ENCODE peak calls at places on chromosomes 13 and 19, in ten cellular contexts. One of them, this sample, is unnamed.

GRCh38 chr13:44573790-44574465 is 2.2 kb downstream of the TSC22D1 start:
- DNase-seq in activated gamma-delta T cell treated with anti-CD3 and anti-CD28 coated beads, Interleukin-2, amount 50 U/mL, for 16 hours: no peak
- DNase-seq in NCI-H345: peak; percentile 3
- DNase-seq in NCI-H2171 treated with DMSO at 0.1 percent for 48 hours: no peak
- DNase-seq in caudate nucleus: no peak
- DNase-seq in uterus: no peak
- DNase-seq in WTC11: no peak
- DNase-seq in renal cortical epithelial cell: peak; percentile 77
- DNase-seq in Peyer's patch: no peak
- DNase-seq in NCI-H187: no peak
- DNase-seq in this sample: peak; percentile 34

GRCh38 chr19:17347361-17347760 is 10.0 kb downstream of the GTPBP3 start:
- DNase-seq in renal cortical epithelial cell: no peak
- DNase-seq in caudate nucleus: no peak
- DNase-seq in NCI-H187: no peak
- DNase-seq in activated gamma-delta T cell treated with anti-CD3 and anti-CD28 coated beads, Interleukin-2, amount 50 U/mL, for 16 hours: no peak
- DNase-seq in uterus: peak; percentile 34
- DNase-seq in NCI-H345: no peak
- DNase-seq in WTC11: no peak
- DNase-seq in Peyer's patch: no peak
- DNase-seq in NCI-H2171 treated with DMSO at 0.1 percent for 48 hours: no peak
- DNase-seq in this sample: no peak

GRCh38 chr13:87080100-87080779 is 590.9 kb upstream of the SLITRK5 start:
- DNase-seq in uterus: no peak
- DNase-seq in NCI-H345: no peak
- DNase-seq in renal cortical epithelial cell: no peak
- DNase-seq in NCI-H187: no peak
- DNase-seq in WTC11: no peak
- DNase-seq in Peyer's patch: no peak
- DNase-seq in caudate nucleus: no peak
- DNase-seq in activated gamma-delta T cell treated with anti-CD3 and anti-CD28 coated beads, Interleukin-2, amount 50 U/mL, for 16 hours: no peak
- DNase-seq in NCI-H2171 treated with DMSO at 0.1 percent for 48 hours: no peak
- DNase-seq in this sample: no peak

GRCh38 chr19:18284710-18285430 is 3.4 kb upstream of the JUND start:
- DNase-seq in NCI-H2171 treated with DMSO at 0.1 percent for 48 hours: no peak
- DNase-seq in Peyer's patch: no peak
- DNase-seq in uterus: no peak
- DNase-seq in NCI-H345: no peak
- DNase-seq in renal cortical epithelial cell: no peak
- DNase-seq in WTC11: no peak
- DNase-seq in NCI-H187: no peak
- DNase-seq in caudate nucleus: no peak
- DNase-seq in activated gamma-delta T cell treated with anti-CD3 and anti-CD28 coated beads, Interleukin-2, amount 50 U/mL, for 16 hours: no peak
- DNase-seq in this sample: no peak

GRCh38 chr13:25733696-25734435 is 317.9 kb downstream of the SHISA2 start:
- DNase-seq in caudate nucleus: no peak
- DNase-seq in activated gamma-delta T cell treated with anti-CD3 and anti-CD28 coated beads, Interleukin-2, amount 50 U/mL, for 16 hours: no peak
- DNase-seq in Peyer's patch: no peak
- DNase-seq in NCI-H345: no peak
- DNase-seq in WTC11: no peak
- DNase-seq in NCI-H2171 treated with DMSO at 0.1 percent for 48 hours: peak; percentile 54
- DNase-seq in uterus: no peak
- DNase-seq in renal cortical epithelial cell: peak; percentile 71
- DNase-seq in NCI-H187: no peak
- DNase-seq in this sample: peak; percentile 12

GRCh38 chr19:18093439-18094161 is 4.0 kb upstream of the MAST3 start:
- DNase-seq in Peyer's patch: no peak
- DNase-seq in NCI-H2171 treated with DMSO at 0.1 percent for 48 hours: peak; percentile 91
- DNase-seq in NCI-H345: no peak
- DNase-seq in NCI-H187: no peak
- DNase-seq in WTC11: no peak
- DNase-seq in activated gamma-delta T cell treated with anti-CD3 and anti-CD28 coated beads, Interleukin-2, amount 50 U/mL, for 16 hours: no peak
- DNase-seq in renal cortical epithelial cell: peak; percentile 29
- DNase-seq in uterus: no peak
- DNase-seq in caudate nucleus: no peak
- DNase-seq in this sample: peak; percentile 52

GRCh38 chr19:38304866-38305429 is 897 bp downstream of the C19orf33 start:
- DNase-seq in WTC11: peak; percentile 90
- DNase-seq in NCI-H2171 treated with DMSO at 0.1 percent for 48 hours: no peak
- DNase-seq in uterus: no peak
- DNase-seq in activated gamma-delta T cell treated with anti-CD3 and anti-CD28 coated beads, Interleukin-2, amount 50 U/mL, for 16 hours: no peak
- DNase-seq in caudate nucleus: no peak
- DNase-seq in Peyer's patch: no peak
- DNase-seq in renal cortical epithelial cell: peak; percentile 86
- DNase-seq in NCI-H187: peak; percentile 73
- DNase-seq in NCI-H345: peak; percentile 53
- DNase-seq in this sample: peak; percentile 98

GRCh38 chr19:13995017-13995728 is 10.9 kb downstream of the RFX1 start:
- DNase-seq in activated gamma-delta T cell treated with anti-CD3 and anti-CD28 coated beads, Interleukin-2, amount 50 U/mL, for 16 hours: no peak
- DNase-seq in NCI-H345: no peak
- DNase-seq in WTC11: no peak
- DNase-seq in renal cortical epithelial cell: no peak
- DNase-seq in caudate nucleus: no peak
- DNase-seq in NCI-H187: no peak
- DNase-seq in uterus: no peak
- DNase-seq in NCI-H2171 treated with DMSO at 0.1 percent for 48 hours: peak; percentile 69
- DNase-seq in Peyer's patch: no peak
- DNase-seq in this sample: no peak

GRCh38 chr13:100836696-100837095 is 162.1 kb upstream of the TMTC4 start:
- DNase-seq in NCI-H345: no peak
- DNase-seq in NCI-H187: no peak
- DNase-seq in NCI-H2171 treated with DMSO at 0.1 percent for 48 hours: peak; percentile 8
- DNase-seq in renal cortical epithelial cell: no peak
- DNase-seq in caudate nucleus: no peak
- DNase-seq in WTC11: no peak
- DNase-seq in activated gamma-delta T cell treated with anti-CD3 and anti-CD28 coated beads, Interleukin-2, amount 50 U/mL, for 16 hours: no peak
- DNase-seq in Peyer's patch: no peak
- DNase-seq in uterus: no peak
- DNase-seq in this sample: no peak

GRCh38 chr13:102195566-102196462 is 206.0 kb downstream of the FGF14 start:
- DNase-seq in WTC11: no peak
- DNase-seq in renal cortical epithelial cell: peak; percentile 35
- DNase-seq in NCI-H345: no peak
- DNase-seq in activated gamma-delta T cell treated with anti-CD3 and anti-CD28 coated beads, Interleukin-2, amount 50 U/mL, for 16 hours: no peak
- DNase-seq in NCI-H2171 treated with DMSO at 0.1 percent for 48 hours: no peak
- DNase-seq in caudate nucleus: no peak
- DNase-seq in NCI-H187: no peak
- DNase-seq in Peyer's patch: no peak
- DNase-seq in uterus: no peak
- DNase-seq in this sample: no peak

GRCh38 chr19:54178581-54179261 is 5.8 kb upstream of the TMC4 start:
- DNase-seq in Peyer's patch: no peak
- DNase-seq in NCI-H187: peak; percentile 30
- DNase-seq in NCI-H345: peak; percentile 23
- DNase-seq in WTC11: peak; percentile 81
- DNase-seq in uterus: no peak
- DNase-seq in renal cortical epithelial cell: no peak
- DNase-seq in caudate nucleus: no peak
- DNase-seq in activated gamma-delta T cell treated with anti-CD3 and anti-CD28 coated beads, Interleukin-2, amount 50 U/mL, for 16 hours: no peak
- DNase-seq in NCI-H2171 treated with DMSO at 0.1 percent for 48 hours: peak; percentile 61
- DNase-seq in this sample: no peak

GRCh38 chr13:45325806-45326205 is 15.2 kb downstream of the TPT1 start:
- DNase-seq in Peyer's patch: no peak
- DNase-seq in NCI-H2171 treated with DMSO at 0.1 percent for 48 hours: no peak
- DNase-seq in WTC11: no peak
- DNase-seq in uterus: peak; percentile 28
- DNase-seq in caudate nucleus: peak; percentile 28
- DNase-seq in NCI-H345: no peak
- DNase-seq in NCI-H187: no peak
- DNase-seq in activated gamma-delta T cell treated with anti-CD3 and anti-CD28 coated beads, Interleukin-2, amount 50 U/mL, for 16 hours: no peak
- DNase-seq in renal cortical epithelial cell: peak; percentile 88
- DNase-seq in this sample: no peak

GRCh38 chr19:35142531-35143230 is 374 bp upstream of the FXYD7 start:
- DNase-seq in uterus: peak; percentile 55
- DNase-seq in renal cortical epithelial cell: no peak
- DNase-seq in NCI-H345: peak; percentile 64
- DNase-seq in WTC11: peak; percentile 80
- DNase-seq in Peyer's patch: peak; percentile 73
- DNase-seq in activated gamma-delta T cell treated with anti-CD3 and anti-CD28 coated beads, Interleukin-2, amount 50 U/mL, for 16 hours: peak; percentile 57
- DNase-seq in NCI-H187: no peak
- DNase-seq in NCI-H2171 treated with DMSO at 0.1 percent for 48 hours: peak; percentile 69
- DNase-seq in caudate nucleus: peak; percentile 37
- DNase-seq in this sample: no peak

GRCh38 chr13:50928609-50929274 is 19.2 kb downstream of the RNASEH2B start:
- DNase-seq in Peyer's patch: no peak
- DNase-seq in WTC11: no peak
- DNase-seq in activated gamma-delta T cell treated with anti-CD3 and anti-CD28 coated beads, Interleukin-2, amount 50 U/mL, for 16 hours: no peak
- DNase-seq in NCI-H345: no peak
- DNase-seq in NCI-H187: no peak
- DNase-seq in caudate nucleus: no peak
- DNase-seq in NCI-H2171 treated with DMSO at 0.1 percent for 48 hours: peak; percentile 19
- DNase-seq in renal cortical epithelial cell: no peak
- DNase-seq in uterus: no peak
- DNase-seq in this sample: no peak

GRCh38 chr13:95624020-95624419 is 20.5 kb downstream of the DZIP1 start:
- DNase-seq in renal cortical epithelial cell: peak; percentile 66
- DNase-seq in uterus: peak; percentile 16
- DNase-seq in NCI-H187: no peak
- DNase-seq in caudate nucleus: no peak
- DNase-seq in NCI-H345: peak; percentile 18
- DNase-seq in Peyer's patch: no peak
- DNase-seq in activated gamma-delta T cell treated with anti-CD3 and anti-CD28 coated beads, Interleukin-2, amount 50 U/mL, for 16 hours: no peak
- DNase-seq in NCI-H2171 treated with DMSO at 0.1 percent for 48 hours: peak; percentile 40
- DNase-seq in WTC11: peak; percentile 14
- DNase-seq in this sample: peak; percentile 53

GRCh38 chr13:31110169-31110568 is 51.5 kb downstream of the HSPH1 start:
- DNase-seq in NCI-H2171 treated with DMSO at 0.1 percent for 48 hours: no peak
- DNase-seq in caudate nucleus: no peak
- DNase-seq in uterus: no peak
- DNase-seq in WTC11: no peak
- DNase-seq in NCI-H345: no peak
- DNase-seq in renal cortical epithelial cell: no peak
- DNase-seq in NCI-H187: no peak
- DNase-seq in activated gamma-delta T cell treated with anti-CD3 and anti-CD28 coated beads, Interleukin-2, amount 50 U/mL, for 16 hours: no peak
- DNase-seq in Peyer's patch: no peak
- DNase-seq in this sample: no peak

GRCh38 chr13:24931450-24932217 is 164.3 kb upstream of the PABPC3 start:
- DNase-seq in uterus: no peak
- DNase-seq in caudate nucleus: no peak
- DNase-seq in NCI-H345: no peak
- DNase-seq in WTC11: peak; percentile 52
- DNase-seq in Peyer's patch: no peak
- DNase-seq in NCI-H187: no peak
- DNase-seq in renal cortical epithelial cell: no peak
- DNase-seq in NCI-H2171 treated with DMSO at 0.1 percent for 48 hours: no peak
- DNase-seq in activated gamma-delta T cell treated with anti-CD3 and anti-CD28 coated beads, Interleukin-2, amount 50 U/mL, for 16 hours: no peak
- DNase-seq in this sample: no peak

GRCh38 chr19:45172173-45172572 is 5.9 kb downstream of the TRAPPC6A start:
- DNase-seq in caudate nucleus: no peak
- DNase-seq in uterus: no peak
- DNase-seq in NCI-H2171 treated with DMSO at 0.1 percent for 48 hours: no peak
- DNase-seq in WTC11: no peak
- DNase-seq in NCI-H345: peak; percentile 11
- DNase-seq in activated gamma-delta T cell treated with anti-CD3 and anti-CD28 coated beads, Interleukin-2, amount 50 U/mL, for 16 hours: no peak
- DNase-seq in renal cortical epithelial cell: no peak
- DNase-seq in Peyer's patch: no peak
- DNase-seq in NCI-H187: no peak
- DNase-seq in this sample: no peak

GRCh38 chr19:42965204-42965603 is 28.2 kb upstream of the PSG7 start:
- DNase-seq in NCI-H345: no peak
- DNase-seq in renal cortical epithelial cell: no peak
- DNase-seq in Peyer's patch: no peak
- DNase-seq in uterus: no peak
- DNase-seq in NCI-H187: no peak
- DNase-seq in activated gamma-delta T cell treated with anti-CD3 and anti-CD28 coated beads, Interleukin-2, amount 50 U/mL, for 16 hours: no peak
- DNase-seq in NCI-H2171 treated with DMSO at 0.1 percent for 48 hours: no peak
- DNase-seq in caudate nucleus: no peak
- DNase-seq in WTC11: no peak
- DNase-seq in this sample: no peak

GRCh38 chr19:7348587-7349230 is at the start of gene ARHGEF18:
- DNase-seq in NCI-H187: no peak
- DNase-seq in NCI-H2171 treated with DMSO at 0.1 percent for 48 hours: no peak
- DNase-seq in caudate nucleus: no peak
- DNase-seq in renal cortical epithelial cell: no peak
- DNase-seq in activated gamma-delta T cell treated with anti-CD3 and anti-CD28 coated beads, Interleukin-2, amount 50 U/mL, for 16 hours: no peak
- DNase-seq in Peyer's patch: peak; percentile 93
- DNase-seq in uterus: no peak
- DNase-seq in NCI-H345: no peak
- DNase-seq in WTC11: no peak
- DNase-seq in this sample: no peak

This sample was measured in SW480.